ENCODE peak calls at places on chromosomes 7 and 10, in ten cellular contexts. E is upper lobe of right lung, B is astrocyte of the cerebellum, X is fibroblast of the aortic adventitia, O is dorsolateral prefrontal cortex, T is heart right ventricle, J is A549, W is Peyer's patch, A is foreskin fibroblast, M is endothelial cell of umbilical vein. N is an unnamed sample.

GRCh38 chr7:130891254-130892094 is 157.5 kb upstream of the KLF14 start:
- DNase-seq in E (peak; percentile 72), B (peak; percentile 98), X (peak; percentile 98), O (no peak), T (peak; percentile 38), J (peak; percentile 83), W (no peak), A (peak; percentile 90), M (peak; percentile 91), N (peak; percentile 97)

GRCh38 chr10:3066317-3066931 is 924 bp upstream of the PFKP start:
- DNase-seq in E (no peak), B (no peak), X (no peak), O (no peak), T (peak; percentile 24), J (no peak), W (no peak), A (no peak), M (no peak), N (no peak)

GRCh38 chr7:131688738-131689661 is 132.6 kb upstream of the PODXL start:
- DNase-seq in E (no peak), B (peak; percentile 33), X (peak; percentile 70), O (peak; percentile 63), T (peak; percentile 58), J (peak; percentile 57), W (peak; percentile 65), A (peak; percentile 79), M (peak; percentile 61), N (peak; percentile 68)

GRCh38 chr10:132399117-132400035 is 2.4 kb downstream of the PWWP2B start:
- DNase-seq in E (peak; percentile 63), B (no peak), X (no peak), O (no peak), T (no peak), J (no peak), W (peak; percentile 53), A (no peak), M (no peak), N (no peak)

GRCh38 chr7:150948791-150949251 is 29.3 kb downstream of the KCNH2 start:
- DNase-seq in E (peak; percentile 61), B (no peak), X (no peak), O (no peak), T (no peak), J (no peak), W (peak; percentile 39), A (no peak), M (no peak), N (no peak)

GRCh38 chr10:69410487-69410886 is 6.2 kb downstream of the TACR2 start:
- DNase-seq in E (no peak), B (no peak), X (no peak), O (no peak), T (no peak), J (no peak), W (no peak), A (peak; percentile 20), M (no peak), N (no peak)

GRCh38 chr10:132036153-132036886 is 29.4 kb upstream of the JAKMIP3 start:
- DNase-seq in E (no peak), B (no peak), X (no peak), O (peak; percentile 52), T (no peak), J (peak; percentile 57), W (no peak), A (peak; percentile 47), M (no peak), N (peak; percentile 21)

GRCh38 chr7:100963386-100963785 is 6.0 kb upstream of the MUC12 start:
- DNase-seq in E (no peak), B (no peak), X (no peak), O (no peak), T (no peak), J (no peak), W (no peak), A (no peak), M (no peak), N (no peak)

GRCh38 chr10:12902135-12902572 is 99.4 kb downstream of the CCDC3 start:
- DNase-seq in E (no peak), B (peak; percentile 62), X (peak; percentile 77), O (peak; percentile 68), T (peak; percentile 62), J (peak; percentile 61), W (no peak), A (peak; percentile 66), M (peak; percentile 66), N (peak; percentile 66)

GRCh38 chr7:30893357-30893756 is 18.3 kb upstream of the AQP1 start:
- DNase-seq in E (no peak), B (peak; percentile 74), X (peak; percentile 55), O (no peak), T (peak; percentile 65), J (no peak), W (no peak), A (peak; percentile 41), M (peak; percentile 98), N (peak; percentile 91)

GRCh38 chr7:3215624-3216585 is 85.1 kb upstream of the SDK1 start:
- DNase-seq in E (no peak), B (no peak), X (no peak), O (no peak), T (no peak), J (no peak), W (no peak), A (no peak), M (no peak), N (no peak)

GRCh38 chr7:3217166-3217565 is 83.9 kb upstream of the SDK1 start:
- DNase-seq in E (no peak), B (no peak), X (peak; percentile 84), O (no peak), T (peak; percentile 68), J (no peak), W (no peak), A (no peak), M (no peak), N (peak; percentile 34)

GRCh38 chr7:3214090-3214413 is 87.0 kb upstream of the SDK1 start:
- DNase-seq in E (no peak), B (no peak), X (no peak), O (no peak), T (no peak), J (no peak), W (no peak), A (no peak), M (no peak), N (no peak)

GRCh38 chr7:3218561-3219225 is 82.4 kb upstream of the SDK1 start:
- DNase-seq in E (no peak), B (no peak), X (peak; percentile 42), O (no peak), T (no peak), J (no peak), W (no peak), A (no peak), M (no peak), N (no peak)
- H3K4me3 ChIP-seq in E (no peak overlapping the region), B (no peak overlapping the region), X (no peak overlapping the region), O (no peak overlapping the region), T (no peak overlapping the region), J (no peak overlapping the region), W (no peak overlapping the region), A (no peak overlapping the region), M (no peak overlapping the region), N (no peak overlapping the region)

GRCh38 chr7:41698114-41698513 is 4.8 kb downstream of the INHBA start:
- DNase-seq in E (no peak), B (no peak), X (peak; percentile 46), O (no peak), T (no peak), J (no peak), W (no peak), A (no peak), M (peak; percentile 72), N (no peak)

GRCh38 chr7:41699532-41699931 is 3.4 kb downstream of the INHBA start:
- DNase-seq in E (no peak), B (no peak), X (peak; percentile 51), O (no peak), T (no peak), J (no peak), W (no peak), A (peak; percentile 43), M (peak; percentile 63), N (peak; percentile 49)

GRCh38 chr7:41696323-41696916 is 6.5 kb downstream of the INHBA start:
- DNase-seq in E (peak; percentile 77), B (peak; percentile 53), X (peak; percentile 94), O (no peak), T (peak; percentile 79), J (peak; percentile 61), W (peak; percentile 74), A (peak; percentile 91), M (peak; percentile 94), N (peak; percentile 89)

GRCh38 chr7:41700044-41700471 is 2.8 kb downstream of the INHBA start:
- DNase-seq in E (no peak), B (no peak), X (no peak), O (no peak), T (no peak), J (no peak), W (no peak), A (peak; percentile 22), M (peak; percentile 59), N (no peak)

DNA sequence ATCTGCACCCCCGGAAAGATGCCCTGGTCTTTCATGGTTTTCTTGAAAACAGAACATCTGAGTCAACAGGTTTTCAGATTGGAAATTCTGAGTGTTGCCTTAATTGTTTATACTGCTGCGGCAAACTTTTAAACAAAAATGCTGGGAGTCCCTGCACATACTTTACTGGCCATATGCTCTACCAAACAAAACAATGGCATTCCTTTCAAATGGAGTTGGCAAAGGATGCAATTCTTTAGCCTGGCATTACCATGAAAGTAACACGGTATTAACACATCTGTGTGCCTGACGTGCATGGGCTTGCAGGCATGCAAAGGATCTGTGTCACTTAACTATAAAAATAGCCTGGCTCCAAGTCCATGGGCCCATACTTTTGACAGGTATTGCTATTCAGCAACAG is 4.2 kb downstream of the INHBA start:
- DNase-seq in E (no peak), B (no peak), X (peak; percentile 64), O (no peak), T (no peak), J (no peak), W (no peak), A (peak; percentile 59), M (peak; percentile 67), N (peak; percentile 61)
- H3K4me3 ChIP-seq in E (peak overlapping the region; percentile 48), B (peak overlapping the region; percentile 48), X (peak overlapping the region; percentile 86), O (peak overlapping the region; percentile 39), T (peak overlapping the region; percentile 56), J (no peak overlapping the region), W (peak overlapping the region; percentile 38), A (peak overlapping the region; percentile 72), M (peak overlapping the region; percentile 75), N (peak overlapping the region; percentile 73)

GRCh38 chr10:65500716-65501115 is 1425.1 kb upstream of the LRRTM3 start:
- DNase-seq in E (no peak), B (no peak), X (no peak), O (no peak), T (no peak), J (no peak), W (no peak), A (no peak), M (no peak), N (no peak)
- H3K4me3 ChIP-seq in E (no peak overlapping the region), B (no peak overlapping the region), X (no peak overlapping the region), O (no peak overlapping the region), T (no peak overlapping the region), J (no peak overlapping the region), W (no peak overlapping the region), A (no peak overlapping the region), M (no peak overlapping the region), N (no peak overlapping the region)

DNA sequence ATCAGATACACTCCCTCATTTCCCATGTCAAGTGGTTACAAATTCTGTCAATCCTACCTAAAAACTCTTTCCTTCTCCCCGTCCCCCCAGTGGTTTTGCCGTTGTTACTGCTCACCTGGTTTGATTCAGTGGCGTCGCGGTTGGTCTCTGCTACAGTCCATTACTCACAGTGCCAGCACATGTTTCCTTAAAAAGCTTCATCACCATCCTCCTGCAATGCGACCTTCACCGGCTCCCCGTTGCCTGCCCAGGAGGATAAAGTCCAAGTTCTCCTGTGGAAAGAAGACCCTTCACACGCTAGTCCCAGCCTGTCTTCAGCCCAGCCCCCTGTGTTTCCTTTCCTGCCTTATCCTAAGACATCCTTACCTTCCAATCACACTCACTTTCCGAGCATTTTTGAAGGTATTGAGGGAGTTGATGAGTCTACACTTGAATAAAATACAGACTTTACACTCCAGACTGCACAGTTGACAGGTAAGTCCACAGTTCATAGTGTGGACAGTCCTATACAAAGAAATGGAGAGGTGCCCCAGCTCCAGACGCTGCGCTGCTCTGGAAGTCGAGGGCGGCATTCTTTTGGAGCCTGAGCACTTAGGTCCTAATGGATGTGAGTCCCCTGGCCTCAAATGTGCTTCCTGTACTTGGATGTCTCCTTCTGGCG is 3.4 kb upstream of the LARP4B start:
- DNase-seq in E (no peak), B (no peak), X (no peak), O (no peak), T (no peak), J (no peak), W (no peak), A (no peak), M (no peak), N (no peak)
- H3K4me3 ChIP-seq in E (no peak overlapping the region), B (no peak overlapping the region), X (no peak overlapping the region), O (no peak overlapping the region), T (no peak overlapping the region), J (no peak overlapping the region), W (no peak overlapping the region), A (no peak overlapping the region), M (no peak overlapping the region), N (no peak overlapping the region)